ENCODE peak calls at places on chromosomes 12 and 14, in four cellular contexts. N, W, D and O are unnamed samples.
A peak's percentile ranks its signal among the peaks of the same experiment; 100 is the strongest.

GRCh38 chr12:117986705-117987469 is 18.1 kb upstream of the KSR2 start:
- DNase-seq in N (peak; percentile 7), D (no peak), W (no peak), O (no peak)

GRCh38 chr12:9237286-9237685 is 29.1 kb upstream of the PZP start:
- DNase-seq in N (no peak), W (no peak), D (no peak), O (no peak)

GRCh38 chr12:60501124-60501729 is 905.4 kb downstream of the SLC16A7 start:
- DNase-seq in N (peak; percentile 7), D (no peak), W (no peak), O (no peak)

GRCh38 chr12:133204264-133204603 is 22.9 kb downstream of the ZNF268 start:
- DNase-seq in W (no peak), D (no peak), N (no peak), O (no peak)

GRCh38 chr12:132827763-132828703 is 636 bp downstream of the GOLGA3 start:
- DNase-seq in W (no peak), D (no peak), N (no peak), O (peak; percentile 64)

GRCh38 chr14:40188006-40188405 is 755.8 kb upstream of the FBXO33 start:
- DNase-seq in D (no peak), N (no peak), W (no peak), O (no peak)

GRCh38 chr14:100590726-100591452 is 3.7 kb upstream of the BEGAIN start:
- DNase-seq in D (peak; percentile 3), W (no peak), N (no peak), O (peak; percentile 5)

GRCh38 chr14:94761348-94761998 is 8.4 kb downstream of the GSC start:
- DNase-seq in W (no peak), N (no peak), D (no peak), O (peak; percentile 85)

GRCh38 chr14:20294636-20295035 is 11.1 kb downstream of the TTC5 start:
- DNase-seq in D (no peak), W (no peak), N (no peak), O (no peak)

GRCh38 chr12:22657538-22657937 is 32.6 kb downstream of the ETNK1 start:
- DNase-seq in N (no peak), D (no peak), W (no peak), O (no peak)

GRCh38 chr14:99600232-99600888 is 3.6 kb downstream of the CCDC85C start:
- DNase-seq in W (no peak), N (no peak), D (no peak), O (no peak)

GRCh38 chr14:91373591-91374245 is 43.9 kb downstream of the CCDC88C start:
- DNase-seq in W (peak; percentile 59), D (no peak), N (peak; percentile 60), O (no peak)

GRCh38 chr12:120439646-120440247 is 1.8 kb downstream of the COX6A1 start:
- DNase-seq in W (peak; percentile 68), D (peak; percentile 43), N (peak; percentile 83), O (peak; percentile 57)

GRCh38 chr14:64912256-64912655 is 2.0 kb upstream of the CHURC1 start:
- DNase-seq in W (no peak), N (no peak), D (no peak), O (no peak)

GRCh38 chr12:47740536-47741339 is 15.4 kb upstream of the ENDOU start:
- DNase-seq in D (no peak), W (no peak), N (no peak), O (no peak)

GRCh38 chr14:54108481-54109471 is 152.2 kb upstream of the BMP4 start:
- DNase-seq in D (no peak), W (no peak), N (no peak), O (no peak)

GRCh38 chr12:127455347-127456265 is 811.4 kb upstream of the TMEM132C start:
- DNase-seq in W (no peak), D (no peak), N (no peak), O (no peak)

GRCh38 chr14:22614240-22614799 is 16.2 kb downstream of the ABHD4 start:
- DNase-seq in D (no peak), N (peak; percentile 85), W (no peak), O (no peak)

GRCh38 chr12:31732926-31733548 is 4.2 kb upstream of the AMN1 start:
- DNase-seq in D (no peak), N (peak; percentile 45), W (no peak), O (no peak)

GRCh38 chr14:63598821-63599220 is 42.9 kb downstream of the WDR89 start:
- DNase-seq in N (no peak), W (no peak), D (no peak), O (no peak)

GRCh38 chr12:19192709-19193108 is 63.2 kb downstream of the PLEKHA5 start:
- DNase-seq in W (no peak), D (no peak), N (no peak), O (no peak)

GRCh38 chr14:101253948-101254347 is 307.3 kb upstream of the DIO3 start:
- DNase-seq in D (no peak), W (no peak), N (no peak), O (no peak)

GRCh38 chr12:85642810-85643209 is 193.4 kb downstream of the RASSF9 start:
- DNase-seq in N (peak; percentile 17), D (no peak), W (no peak), O (no peak)

GRCh38 chr14:73173092-73173735 is 36.9 kb downstream of the PSEN1 start:
- DNase-seq in D (no peak), W (peak; percentile 12), N (peak; percentile 63), O (no peak)

GRCh38 chr12:52380271-52380694 is 5.2 kb downstream of the KRT84 start:
- DNase-seq in N (peak; percentile 37), W (no peak), D (no peak), O (no peak)

GRCh38 chr14:36859119-36859518 is 197.5 kb downstream of the PAX9 start:
- DNase-seq in D (no peak), W (no peak), N (no peak), O (no peak)

GRCh38 chr14:81269100-81269978 is 48.6 kb upstream of the GTF2A1 start:
- DNase-seq in D (peak; percentile 25), N (peak; percentile 69), W (peak; percentile 31), O (no peak)

GRCh38 chr14:52033131-52033642 is 35.7 kb downstream of the NID2 start:
- DNase-seq in D (no peak), W (no peak), N (peak; percentile 88), O (no peak)

GRCh38 chr14:65866906-65867305 is 454.4 kb downstream of the FUT8 start:
- DNase-seq in D (no peak), W (no peak), N (no peak), O (no peak)

GRCh38 chr12:9646794-9647622 is 22.5 kb upstream of the CLEC2D start:
- DNase-seq in W (no peak), N (peak; percentile 14), D (no peak), O (no peak)

GRCh38 chr12:3218846-3219632 is 141.9 kb downstream of the TSPAN9 start:
- DNase-seq in N (no peak), W (no peak), D (no peak), O (no peak)

GRCh38 chr12:75685826-75686225 is 174.4 kb upstream of the KRR1 start:
- DNase-seq in D (no peak), N (peak; percentile 70), W (no peak), O (no peak)

DNA sequence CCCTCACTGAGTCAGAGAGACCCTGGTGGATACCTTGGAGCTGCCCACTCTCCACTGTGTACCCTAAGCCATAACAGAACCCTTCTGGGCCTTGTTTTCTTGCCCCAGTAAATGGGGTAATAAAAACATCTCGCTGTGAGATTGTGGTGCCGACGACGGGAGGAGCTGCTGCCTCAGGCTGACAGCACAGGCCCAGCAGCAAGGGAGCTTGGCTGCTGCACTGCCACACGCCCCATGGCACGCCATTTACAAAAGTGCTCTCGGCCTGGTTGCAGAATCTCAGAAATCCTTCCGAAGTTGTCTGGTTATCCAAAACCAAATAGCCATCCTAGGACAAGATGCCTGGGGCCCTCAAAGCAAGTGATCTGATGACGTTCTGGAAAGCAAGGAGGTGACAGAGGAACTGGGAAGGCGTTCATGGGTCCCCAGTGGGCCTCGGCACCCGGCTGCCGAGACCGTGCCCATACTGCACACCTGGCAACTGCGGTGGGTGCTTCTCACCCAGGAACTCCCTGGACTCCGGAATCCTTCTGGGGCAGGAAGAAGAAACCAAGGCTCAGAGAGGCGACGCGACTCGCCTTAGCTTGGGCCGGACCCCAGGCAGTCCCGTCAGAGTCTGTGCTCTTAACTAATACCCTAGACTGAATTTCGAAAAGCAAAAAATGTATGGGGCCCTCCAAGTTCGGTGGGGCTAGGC is 26.7 kb downstream of the CHGA start:
- DNase-seq in W (no peak), D (no peak), N (no peak), O (no peak)
- H3K27ac ChIP-seq in W (no peak overlapping the region), D (no peak overlapping the region), N (no peak overlapping the region), O (no peak overlapping the region)

GRCh38 chr14:89214221-89214965 is 202.6 kb downstream of the FOXN3 start:
- DNase-seq in W (no peak), D (no peak), N (no peak), O (peak; percentile 71)
- H3K4me3 ChIP-seq in W (no peak overlapping the region), D (no peak overlapping the region), N (no peak overlapping the region), O (no peak overlapping the region)

DNA sequence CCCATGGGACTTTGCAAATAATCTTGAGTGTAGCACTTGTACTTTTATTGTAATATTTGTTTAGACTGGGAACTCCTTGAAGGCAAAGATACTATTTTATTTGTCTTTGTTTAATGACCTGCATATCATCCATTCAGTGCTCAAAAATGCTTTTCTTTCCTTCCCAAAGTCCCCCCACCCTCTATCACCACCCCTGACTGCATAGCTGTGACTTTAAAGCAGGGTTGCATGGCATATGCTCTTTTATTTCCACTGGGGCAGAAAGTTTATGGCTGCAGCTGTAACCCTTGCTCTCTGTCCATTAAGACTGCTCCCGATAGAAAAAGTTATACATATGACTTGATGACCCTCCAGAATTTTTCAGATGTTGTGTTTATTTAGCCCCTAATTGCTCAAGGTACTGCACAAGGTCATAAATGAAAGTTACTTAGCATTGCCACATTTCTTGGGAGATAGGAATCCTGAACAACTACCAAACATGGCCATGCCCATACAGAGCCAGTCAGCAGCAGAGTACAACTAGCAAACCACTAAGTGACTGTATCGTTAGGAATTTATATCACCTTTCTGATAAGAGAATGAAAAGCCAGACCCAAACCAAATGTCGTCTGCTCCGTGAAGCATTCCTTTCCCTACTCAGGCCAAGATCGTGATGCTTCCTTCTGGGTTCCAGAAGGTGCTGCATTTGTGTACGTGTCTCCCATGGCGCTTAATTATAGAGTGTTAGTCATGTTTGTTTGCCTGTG is 114.3 kb downstream of the DIP2B start:
- DNase-seq in D (no peak), N (no peak), W (no peak), O (no peak)
- H3K27ac ChIP-seq in D (no peak overlapping the region), N (peak overlapping the region; percentile 76), W (no peak overlapping the region), O (no peak overlapping the region)

DNA sequence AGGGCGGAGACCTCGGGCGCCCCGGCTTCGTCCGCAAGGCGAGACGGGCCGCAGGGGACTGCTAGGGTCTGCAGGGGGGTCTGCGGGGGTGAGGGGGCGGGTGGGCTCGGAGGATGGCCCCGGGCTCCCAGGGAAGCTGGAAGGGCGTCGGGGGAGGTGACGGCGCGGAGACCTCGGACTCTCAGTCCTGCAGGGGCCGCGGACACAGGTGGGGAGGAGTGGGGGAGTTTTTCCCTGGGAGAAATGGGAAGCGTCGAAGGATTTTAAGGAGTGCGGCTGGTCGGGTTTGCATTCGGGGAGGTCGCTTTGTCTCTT is 25.9 kb downstream of the ZBTB42 start:
- DNase-seq in N (no peak), W (peak; percentile 6), D (no peak), O (no peak)
- H3K4me3 ChIP-seq in N (peak overlapping the region; percentile 55), W (peak overlapping the region; percentile 52), D (peak overlapping the region; percentile 58), O (peak overlapping the region; percentile 69)